ENCODE peak calls at places on chromosome 12, in ten cellular contexts. One of them, this sample, is unnamed.

GRCh38 chr12:108576660-108577234 is 14.4 kb downstream of the ISCU start:
- DNase-seq in tibial nerve: no peak
- DNase-seq in ovary: no peak
- DNase-seq in stomach: no peak
- DNase-seq in K562: no peak
- DNase-seq in A549: no peak
- DNase-seq in suprapubic skin: peak
- DNase-seq in sigmoid colon: no peak
- DNase-seq in upper lobe of left lung: no peak
- DNase-seq in HepG2: no peak
- DNase-seq in this sample: peak

GRCh38 chr12:119693006-119693405 is 25.1 kb downstream of the PRKAB1 start:
- DNase-seq in stomach: peak
- DNase-seq in ovary: peak
- DNase-seq in A549: no peak
- DNase-seq in upper lobe of left lung: no peak
- DNase-seq in K562: no peak
- DNase-seq in suprapubic skin: no peak
- DNase-seq in sigmoid colon: no peak
- DNase-seq in HepG2: no peak
- DNase-seq in tibial nerve: peak
- DNase-seq in this sample: peak

GRCh38 chr12:4271433-4272013 is 2.0 kb upstream of the CCND2 start:
- DNase-seq in suprapubic skin: no peak
- DNase-seq in sigmoid colon: no peak
- DNase-seq in K562: peak
- DNase-seq in upper lobe of left lung: peak
- DNase-seq in ovary: no peak
- DNase-seq in A549: no peak
- DNase-seq in HepG2: no peak
- DNase-seq in tibial nerve: no peak
- DNase-seq in stomach: no peak
- DNase-seq in this sample: no peak

GRCh38 chr12:19826988-19827550 is 387.8 kb downstream of the AEBP2 start:
- DNase-seq in HepG2: no peak
- DNase-seq in stomach: no peak
- DNase-seq in upper lobe of left lung: peak
- DNase-seq in ovary: no peak
- DNase-seq in suprapubic skin: no peak
- DNase-seq in A549: no peak
- DNase-seq in tibial nerve: no peak
- DNase-seq in sigmoid colon: no peak
- DNase-seq in K562: no peak
- DNase-seq in this sample: no peak

GRCh38 chr12:50862316-50862715 is 19.6 kb downstream of the TMPRSS12 start:
- DNase-seq in upper lobe of left lung: no peak
- DNase-seq in ovary: no peak
- DNase-seq in HepG2: no peak
- DNase-seq in K562: no peak
- DNase-seq in stomach: no peak
- DNase-seq in sigmoid colon: no peak
- DNase-seq in tibial nerve: no peak
- DNase-seq in A549: peak
- DNase-seq in suprapubic skin: no peak
- DNase-seq in this sample: no peak

GRCh38 chr12:57744194-57744776 is 554 bp upstream of the TSPAN31 start:
- DNase-seq in upper lobe of left lung: peak
- DNase-seq in A549: peak
- DNase-seq in HepG2: no peak
- DNase-seq in suprapubic skin: peak
- DNase-seq in ovary: peak
- DNase-seq in tibial nerve: peak
- DNase-seq in stomach: peak
- DNase-seq in sigmoid colon: peak
- DNase-seq in K562: peak
- DNase-seq in this sample: peak

GRCh38 chr12:4807116-4807783 is 87.0 kb downstream of the GALNT8 start:
- DNase-seq in A549: no peak
- DNase-seq in ovary: no peak
- DNase-seq in upper lobe of left lung: no peak
- DNase-seq in sigmoid colon: no peak
- DNase-seq in K562: no peak
- DNase-seq in stomach: no peak
- DNase-seq in suprapubic skin: no peak
- DNase-seq in tibial nerve: no peak
- DNase-seq in HepG2: no peak
- DNase-seq in this sample: no peak

GRCh38 chr12:93109794-93110203 is 180.7 kb upstream of the EEA1 start:
- DNase-seq in stomach: no peak
- DNase-seq in A549: no peak
- DNase-seq in tibial nerve: no peak
- DNase-seq in suprapubic skin: no peak
- DNase-seq in sigmoid colon: no peak
- DNase-seq in ovary: peak
- DNase-seq in upper lobe of left lung: no peak
- DNase-seq in HepG2: no peak
- DNase-seq in K562: no peak
- DNase-seq in this sample: no peak

GRCh38 chr12:97951717-97952116 is 489.1 kb downstream of the RMST start:
- DNase-seq in K562: no peak
- DNase-seq in A549: no peak
- DNase-seq in tibial nerve: no peak
- DNase-seq in suprapubic skin: no peak
- DNase-seq in ovary: no peak
- DNase-seq in HepG2: no peak
- DNase-seq in upper lobe of left lung: no peak
- DNase-seq in stomach: no peak
- DNase-seq in sigmoid colon: no peak
- DNase-seq in this sample: no peak

GRCh38 chr12:104049278-104050257 is at the start of gene GLT8D2:
- DNase-seq in tibial nerve: peak
- DNase-seq in upper lobe of left lung: peak
- DNase-seq in A549: no peak
- DNase-seq in HepG2: no peak
- DNase-seq in K562: no peak
- DNase-seq in stomach: peak
- DNase-seq in ovary: peak
- DNase-seq in suprapubic skin: peak
- DNase-seq in sigmoid colon: peak
- DNase-seq in this sample: peak

GRCh38 chr12:4134833-4135597 is 138.5 kb upstream of the CCND2 start:
- DNase-seq in stomach: no peak
- DNase-seq in A549: no peak
- DNase-seq in suprapubic skin: no peak
- DNase-seq in tibial nerve: no peak
- DNase-seq in sigmoid colon: peak
- DNase-seq in upper lobe of left lung: no peak
- DNase-seq in ovary: no peak
- DNase-seq in K562: no peak
- DNase-seq in HepG2: no peak
- DNase-seq in this sample: no peak

GRCh38 chr12:57730336-57731067 is 8.0 kb downstream of the AGAP2 start:
- DNase-seq in upper lobe of left lung: peak
- DNase-seq in tibial nerve: no peak
- DNase-seq in K562: no peak
- DNase-seq in A549: no peak
- DNase-seq in HepG2: no peak
- DNase-seq in ovary: no peak
- DNase-seq in suprapubic skin: no peak
- DNase-seq in stomach: no peak
- DNase-seq in sigmoid colon: no peak
- DNase-seq in this sample: no peak

GRCh38 chr12:24418157-24418556 is 468.7 kb upstream of the SOX5 start:
- DNase-seq in K562: no peak
- DNase-seq in A549: no peak
- DNase-seq in sigmoid colon: no peak
- DNase-seq in stomach: no peak
- DNase-seq in suprapubic skin: no peak
- DNase-seq in tibial nerve: no peak
- DNase-seq in upper lobe of left lung: no peak
- DNase-seq in ovary: no peak
- DNase-seq in HepG2: no peak
- DNase-seq in this sample: no peak

GRCh38 chr12:27243804-27244679 is at the start of gene STK38L:
- DNase-seq in stomach: peak
- DNase-seq in suprapubic skin: peak
- DNase-seq in sigmoid colon: peak
- DNase-seq in HepG2: peak
- DNase-seq in A549: peak
- DNase-seq in ovary: peak
- DNase-seq in K562: peak
- DNase-seq in upper lobe of left lung: peak
- DNase-seq in tibial nerve: peak
- DNase-seq in this sample: peak

GRCh38 chr12:79547044-79547734 is 143.6 kb downstream of the PAWR start:
- DNase-seq in suprapubic skin: no peak
- DNase-seq in ovary: no peak
- DNase-seq in HepG2: peak
- DNase-seq in A549: peak
- DNase-seq in tibial nerve: no peak
- DNase-seq in sigmoid colon: no peak
- DNase-seq in K562: no peak
- DNase-seq in upper lobe of left lung: no peak
- DNase-seq in stomach: no peak
- DNase-seq in this sample: peak

GRCh38 chr12:110582286-110583136 is 607 bp downstream of the PPTC7 start:
- DNase-seq in K562: peak
- DNase-seq in stomach: peak
- DNase-seq in tibial nerve: peak
- DNase-seq in suprapubic skin: peak
- DNase-seq in HepG2: no peak
- DNase-seq in upper lobe of left lung: peak
- DNase-seq in A549: no peak
- DNase-seq in sigmoid colon: peak
- DNase-seq in ovary: peak
- DNase-seq in this sample: peak

GRCh38 chr12:43744826-43745225 is 13.8 kb downstream of the PUS7L start:
- DNase-seq in upper lobe of left lung: no peak
- DNase-seq in suprapubic skin: no peak
- DNase-seq in HepG2: no peak
- DNase-seq in A549: no peak
- DNase-seq in sigmoid colon: no peak
- DNase-seq in tibial nerve: no peak
- DNase-seq in stomach: no peak
- DNase-seq in ovary: no peak
- DNase-seq in K562: no peak
- DNase-seq in this sample: no peak

GRCh38 chr12:116887244-116887643 is 6.0 kb upstream of the HRK start:
- DNase-seq in sigmoid colon: no peak
- DNase-seq in suprapubic skin: no peak
- DNase-seq in HepG2: no peak
- DNase-seq in upper lobe of left lung: no peak
- DNase-seq in K562: no peak
- DNase-seq in stomach: no peak
- DNase-seq in tibial nerve: no peak
- DNase-seq in A549: no peak
- DNase-seq in ovary: no peak
- DNase-seq in this sample: no peak

DNA sequence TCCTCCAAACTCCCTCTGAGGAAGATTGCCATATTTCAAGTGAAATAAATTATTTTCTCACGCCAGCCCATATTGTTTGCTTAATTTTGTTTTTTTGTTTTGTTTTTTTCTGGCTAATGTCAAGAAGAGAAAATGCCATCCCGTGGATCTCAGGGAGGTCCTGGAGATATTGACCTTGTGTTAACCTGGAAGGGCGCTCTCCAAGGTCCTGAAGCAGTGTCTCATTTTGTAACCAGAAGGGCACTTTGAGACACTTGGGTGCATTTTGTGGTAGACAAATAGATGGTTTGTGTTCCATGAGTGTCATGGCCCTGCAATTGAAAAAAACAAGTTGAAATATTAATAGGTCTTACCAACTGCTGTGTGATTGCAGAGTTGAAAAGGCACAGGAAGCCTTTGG is 268.9 kb downstream of the SUDS3 start:
- DNase-seq in suprapubic skin: no peak
- DNase-seq in ovary: no peak
- DNase-seq in K562: peak
- DNase-seq in HepG2: peak
- DNase-seq in stomach: no peak
- DNase-seq in upper lobe of left lung: no peak
- DNase-seq in A549: no peak
- DNase-seq in tibial nerve: no peak
- DNase-seq in sigmoid colon: no peak
- DNase-seq in this sample: no peak
- TF ChIP-seq EP300 in suprapubic skin: no peak
- TF ChIP-seq EP300 in ovary: no peak
- TF ChIP-seq EP300 in K562: no peak
- TF ChIP-seq EP300 in HepG2: no peak
- TF ChIP-seq EP300 in stomach: no peak
- TF ChIP-seq EP300 in upper lobe of left lung: no peak
- TF ChIP-seq EP300 in A549: no peak
- TF ChIP-seq EP300 in tibial nerve: no peak
- TF ChIP-seq EP300 in sigmoid colon: no peak
- TF ChIP-seq EP300 in this sample: no peak

GRCh38 chr12:53055471-53056266 is 5.8 kb downstream of the TNS2 start:
- DNase-seq in HepG2: no peak
- DNase-seq in stomach: no peak
- DNase-seq in tibial nerve: no peak
- DNase-seq in upper lobe of left lung: no peak
- DNase-seq in ovary: no peak
- DNase-seq in A549: no peak
- DNase-seq in suprapubic skin: peak
- DNase-seq in sigmoid colon: peak
- DNase-seq in K562: no peak
- DNase-seq in this sample: peak
- TF ChIP-seq EP300 in HepG2: no peak
- TF ChIP-seq EP300 in stomach: no peak
- TF ChIP-seq EP300 in tibial nerve: no peak
- TF ChIP-seq EP300 in upper lobe of left lung: no peak
- TF ChIP-seq EP300 in ovary: no peak
- TF ChIP-seq EP300 in A549: no peak
- TF ChIP-seq EP300 in suprapubic skin: no peak
- TF ChIP-seq EP300 in sigmoid colon: no peak
- TF ChIP-seq EP300 in K562: no peak
- TF ChIP-seq EP300 in this sample: no peak

GRCh38 chr12:54355104-54355815 is 9.0 kb downstream of the GPR84 start:
- DNase-seq in A549: no peak
- DNase-seq in suprapubic skin: no peak
- DNase-seq in HepG2: no peak
- DNase-seq in ovary: no peak
- DNase-seq in stomach: no peak
- DNase-seq in sigmoid colon: no peak
- DNase-seq in K562: no peak
- DNase-seq in tibial nerve: no peak
- DNase-seq in upper lobe of left lung: no peak
- DNase-seq in this sample: no peak
- TF ChIP-seq EP300 in A549: no peak
- TF ChIP-seq EP300 in suprapubic skin: no peak
- TF ChIP-seq EP300 in HepG2: no peak
- TF ChIP-seq EP300 in ovary: no peak
- TF ChIP-seq EP300 in stomach: no peak
- TF ChIP-seq EP300 in sigmoid colon: no peak
- TF ChIP-seq EP300 in K562: no peak
- TF ChIP-seq EP300 in tibial nerve: no peak
- TF ChIP-seq EP300 in upper lobe of left lung: no peak
- TF ChIP-seq EP300 in this sample: no peak

DNA sequence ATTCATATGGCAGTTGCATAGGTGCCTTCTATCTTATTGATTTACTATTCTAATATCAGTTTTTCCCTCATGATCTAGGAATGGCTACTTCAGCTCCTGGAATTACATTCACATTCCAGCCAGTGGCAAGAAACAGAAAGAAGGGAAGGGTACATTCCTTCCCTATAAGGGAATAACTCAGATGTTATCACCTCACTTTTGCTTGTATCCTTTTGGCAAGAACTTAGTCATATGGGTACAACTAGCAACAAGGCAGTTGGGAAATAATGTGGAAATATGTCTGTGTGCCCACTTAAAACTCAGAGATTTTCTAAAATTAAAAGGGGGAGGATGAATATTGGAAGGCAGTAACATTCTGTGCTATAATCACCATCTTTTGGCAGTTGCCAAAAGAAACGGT is 85.5 kb downstream of the MSRB3 start:
- DNase-seq in ovary: no peak
- DNase-seq in stomach: no peak
- DNase-seq in upper lobe of left lung: no peak
- DNase-seq in tibial nerve: no peak
- DNase-seq in A549: no peak
- DNase-seq in sigmoid colon: no peak
- DNase-seq in K562: no peak
- DNase-seq in suprapubic skin: no peak
- DNase-seq in HepG2: no peak
- DNase-seq in this sample: no peak
- TF ChIP-seq EP300 in ovary: no peak
- TF ChIP-seq EP300 in stomach: no peak
- TF ChIP-seq EP300 in upper lobe of left lung: no peak
- TF ChIP-seq EP300 in tibial nerve: no peak
- TF ChIP-seq EP300 in A549: no peak
- TF ChIP-seq EP300 in sigmoid colon: no peak
- TF ChIP-seq EP300 in K562: no peak
- TF ChIP-seq EP300 in suprapubic skin: no peak
- TF ChIP-seq EP300 in HepG2: no peak
- TF ChIP-seq EP300 in this sample: no peak

This sample was measured in transverse colon.